ENCODE peak calls at places on chromosome 12, in four cellular contexts. V is activated CD8-positive, alpha-beta memory T cell treated with anti-CD3 and anti-CD28 coated beads for 4 hours; C is iris pigment epithelial cell; M is COR-L47. N is an unnamed sample.

GRCh38 chr12:115044073-115044472 is 360.1 kb upstream of the TBX3 start:
- DNase-seq in V (no peak), C (peak; percentile 3), M (no peak), N (no peak)

GRCh38 chr12:103855896-103856657 is 15.0 kb upstream of the NT5DC3 start:
- DNase-seq in V (no peak), C (peak; percentile 26), M (no peak), N (no peak)

GRCh38 chr12:13195244-13195643 is 1.3 kb upstream of the EMP1 start:
- DNase-seq in V (no peak), C (peak; percentile 63), M (no peak), N (no peak)

GRCh38 chr12:4280351-4281163 is 7.0 kb downstream of the CCND2 start:
- DNase-seq in V (no peak), C (no peak), M (no peak), N (no peak)

GRCh38 chr12:124581792-124582424 is 14.5 kb upstream of the NCOR2 start:
- DNase-seq in V (no peak), C (no peak), M (no peak), N (peak; percentile 68)

GRCh38 chr12:69534389-69534822 is 50.9 kb upstream of the CCT2 start:
- DNase-seq in V (peak; percentile 0), C (peak; percentile 100), M (peak; percentile 17), N (no peak)

GRCh38 chr12:108484431-108484830 is 30.6 kb upstream of the FICD start:
- DNase-seq in V (no peak), C (no peak), M (no peak), N (no peak)

GRCh38 chr12:93449277-93449676 is 7.5 kb upstream of the UBE2N start:
- DNase-seq in V (no peak), C (no peak), M (no peak), N (no peak)

GRCh38 chr12:94788298-94788697 is 137.9 kb upstream of the TMCC3 start:
- DNase-seq in V (no peak), C (no peak), M (no peak), N (no peak)

GRCh38 chr12:14774074-14774943 is 29.0 kb downstream of the WBP11 start:
- DNase-seq in V (peak; percentile 75), C (peak; percentile 97), M (no peak), N (peak; percentile 97)

GRCh38 chr12:126998747-126999285 is 1268.2 kb upstream of the TMEM132C start:
- DNase-seq in V (no peak), C (no peak), M (no peak), N (no peak)

GRCh38 chr12:108825205-108825950 is 32.0 kb downstream of the SSH1 start:
- DNase-seq in V (no peak), C (peak; percentile 78), M (no peak), N (no peak)

GRCh38 chr12:1590083-1590979 is 4.0 kb downstream of the FBXL14 start:
- DNase-seq in V (no peak), C (peak; percentile 56), M (no peak), N (peak; percentile 64)

GRCh38 chr12:100564905-100565467 is 8.5 kb upstream of the GAS2L3 start:
- DNase-seq in V (no peak), C (no peak), M (no peak), N (no peak)

GRCh38 chr12:50556273-50556672 is 51.5 kb downstream of the DIP2B start:
- DNase-seq in V (no peak), C (no peak), M (no peak), N (no peak)

GRCh38 chr12:69056743-69057515 is 124.0 kb upstream of the CPM start:
- DNase-seq in V (no peak), C (peak; percentile 73), M (no peak), N (no peak)

GRCh38 chr12:26940820-26941219 is 2.5 kb downstream of the FGFR1OP2 start:
- DNase-seq in V (no peak), C (peak; percentile 50), M (no peak), N (no peak)

GRCh38 chr12:80634903-80635302 is 72.5 kb upstream of the MYF6 start:
- DNase-seq in V (no peak), C (no peak), M (no peak), N (no peak)